ENCODE peak calls at places on chromosomes 3 and 15, in eight cellular contexts. One of them, this sample, is unnamed.

GRCh38 chr3:10437272-10437994 is 68.0 kb downstream of the ATP2B2 start:
- DNase-seq in GM06990: peak; percentile 59
- DNase-seq in fibroblast of mammary gland: peak; percentile 51
- DNase-seq in WERI-Rb-1: no peak
- DNase-seq in lower leg skin: no peak
- DNase-seq in heart right ventricle: no peak
- DNase-seq in bronchial epithelial cell: peak; percentile 91
- DNase-seq in CD14-positive monocyte: no peak
- DNase-seq in this sample: no peak

GRCh38 chr3:10558726-10559125 is 53.3 kb upstream of the ATP2B2 start:
- DNase-seq in CD14-positive monocyte: no peak
- DNase-seq in bronchial epithelial cell: no peak
- DNase-seq in WERI-Rb-1: peak; percentile 33
- DNase-seq in heart right ventricle: no peak
- DNase-seq in lower leg skin: no peak
- DNase-seq in fibroblast of mammary gland: no peak
- DNase-seq in GM06990: no peak
- DNase-seq in this sample: no peak

GRCh38 chr3:101533603-101533968 is 20.6 kb upstream of the SENP7 start:
- DNase-seq in GM06990: no peak
- DNase-seq in lower leg skin: no peak
- DNase-seq in bronchial epithelial cell: no peak
- DNase-seq in WERI-Rb-1: no peak
- DNase-seq in heart right ventricle: no peak
- DNase-seq in fibroblast of mammary gland: no peak
- DNase-seq in CD14-positive monocyte: no peak
- DNase-seq in this sample: no peak

GRCh38 chr3:104596551-104596950 is 770.2 kb upstream of the ALCAM start:
- DNase-seq in lower leg skin: no peak
- DNase-seq in heart right ventricle: no peak
- DNase-seq in GM06990: no peak
- DNase-seq in bronchial epithelial cell: peak; percentile 67
- DNase-seq in WERI-Rb-1: peak; percentile 15
- DNase-seq in CD14-positive monocyte: no peak
- DNase-seq in fibroblast of mammary gland: peak; percentile 58
- DNase-seq in this sample: peak; percentile 25

GRCh38 chr3:105982207-105982606 is 113.4 kb upstream of the CBLB start:
- DNase-seq in bronchial epithelial cell: no peak
- DNase-seq in heart right ventricle: no peak
- DNase-seq in GM06990: no peak
- DNase-seq in lower leg skin: no peak
- DNase-seq in fibroblast of mammary gland: no peak
- DNase-seq in WERI-Rb-1: no peak
- DNase-seq in CD14-positive monocyte: no peak
- DNase-seq in this sample: no peak

GRCh38 chr3:53243165-53243564 is 12.7 kb downstream of the TKT start:
- DNase-seq in WERI-Rb-1: no peak
- DNase-seq in lower leg skin: no peak
- DNase-seq in fibroblast of mammary gland: peak; percentile 76
- DNase-seq in CD14-positive monocyte: no peak
- DNase-seq in heart right ventricle: no peak
- DNase-seq in GM06990: no peak
- DNase-seq in bronchial epithelial cell: peak; percentile 39
- DNase-seq in this sample: no peak

GRCh38 chr3:194870394-194871110 is 184.9 kb downstream of the FAM43A start:
- DNase-seq in WERI-Rb-1: peak; percentile 54
- DNase-seq in GM06990: no peak
- DNase-seq in fibroblast of mammary gland: peak; percentile 95
- DNase-seq in heart right ventricle: no peak
- DNase-seq in CD14-positive monocyte: no peak
- DNase-seq in bronchial epithelial cell: peak; percentile 76
- DNase-seq in lower leg skin: no peak
- DNase-seq in this sample: peak; percentile 74

GRCh38 chr3:33377931-33378330 is 62.3 kb downstream of the UBP1 start:
- DNase-seq in lower leg skin: no peak
- DNase-seq in GM06990: no peak
- DNase-seq in heart right ventricle: no peak
- DNase-seq in bronchial epithelial cell: peak; percentile 66
- DNase-seq in fibroblast of mammary gland: peak; percentile 82
- DNase-seq in CD14-positive monocyte: no peak
- DNase-seq in WERI-Rb-1: no peak
- DNase-seq in this sample: no peak

GRCh38 chr3:139746481-139746880 is 68.7 kb upstream of the NMNAT3 start:
- DNase-seq in WERI-Rb-1: no peak
- DNase-seq in lower leg skin: no peak
- DNase-seq in heart right ventricle: no peak
- DNase-seq in GM06990: no peak
- DNase-seq in CD14-positive monocyte: no peak
- DNase-seq in bronchial epithelial cell: no peak
- DNase-seq in fibroblast of mammary gland: no peak
- DNase-seq in this sample: no peak

GRCh38 chr3:161689699-161690098 is 193.1 kb downstream of the OTOL1 start:
- DNase-seq in WERI-Rb-1: no peak
- DNase-seq in GM06990: no peak
- DNase-seq in bronchial epithelial cell: no peak
- DNase-seq in fibroblast of mammary gland: no peak
- DNase-seq in CD14-positive monocyte: no peak
- DNase-seq in lower leg skin: no peak
- DNase-seq in heart right ventricle: no peak
- DNase-seq in this sample: no peak

GRCh38 chr3:188635258-188636038 is 481.5 kb downstream of the LPP start:
- DNase-seq in WERI-Rb-1: no peak
- DNase-seq in CD14-positive monocyte: no peak
- DNase-seq in lower leg skin: no peak
- DNase-seq in GM06990: no peak
- DNase-seq in fibroblast of mammary gland: peak; percentile 23
- DNase-seq in heart right ventricle: no peak
- DNase-seq in bronchial epithelial cell: peak; percentile 55
- DNase-seq in this sample: no peak

GRCh38 chr3:106333911-106334618 is 465.3 kb upstream of the CBLB start:
- DNase-seq in fibroblast of mammary gland: peak; percentile 59
- DNase-seq in WERI-Rb-1: no peak
- DNase-seq in heart right ventricle: no peak
- DNase-seq in bronchial epithelial cell: peak; percentile 92
- DNase-seq in GM06990: no peak
- DNase-seq in CD14-positive monocyte: no peak
- DNase-seq in lower leg skin: no peak
- DNase-seq in this sample: no peak

GRCh38 chr3:128367726-128368125 is 99.0 kb downstream of the DNAJB8 start:
- DNase-seq in bronchial epithelial cell: no peak
- DNase-seq in GM06990: no peak
- DNase-seq in WERI-Rb-1: peak; percentile 16
- DNase-seq in fibroblast of mammary gland: no peak
- DNase-seq in lower leg skin: no peak
- DNase-seq in heart right ventricle: no peak
- DNase-seq in CD14-positive monocyte: no peak
- DNase-seq in this sample: no peak

GRCh38 chr3:128372281-128372680 is 94.4 kb downstream of the DNAJB8 start:
- DNase-seq in lower leg skin: no peak
- DNase-seq in bronchial epithelial cell: no peak
- DNase-seq in WERI-Rb-1: no peak
- DNase-seq in GM06990: no peak
- DNase-seq in CD14-positive monocyte: no peak
- DNase-seq in fibroblast of mammary gland: no peak
- DNase-seq in heart right ventricle: no peak
- DNase-seq in this sample: no peak

GRCh38 chr3:128369106-128369708 is 97.5 kb downstream of the DNAJB8 start:
- DNase-seq in WERI-Rb-1: no peak
- DNase-seq in heart right ventricle: no peak
- DNase-seq in fibroblast of mammary gland: no peak
- DNase-seq in lower leg skin: no peak
- DNase-seq in bronchial epithelial cell: no peak
- DNase-seq in GM06990: no peak
- DNase-seq in CD14-positive monocyte: no peak
- DNase-seq in this sample: no peak

GRCh38 chr3:128368626-128369025 is 98.1 kb downstream of the DNAJB8 start:
- DNase-seq in bronchial epithelial cell: no peak
- DNase-seq in fibroblast of mammary gland: no peak
- DNase-seq in lower leg skin: no peak
- DNase-seq in WERI-Rb-1: no peak
- DNase-seq in GM06990: no peak
- DNase-seq in CD14-positive monocyte: no peak
- DNase-seq in heart right ventricle: no peak
- DNase-seq in this sample: no peak

DNA sequence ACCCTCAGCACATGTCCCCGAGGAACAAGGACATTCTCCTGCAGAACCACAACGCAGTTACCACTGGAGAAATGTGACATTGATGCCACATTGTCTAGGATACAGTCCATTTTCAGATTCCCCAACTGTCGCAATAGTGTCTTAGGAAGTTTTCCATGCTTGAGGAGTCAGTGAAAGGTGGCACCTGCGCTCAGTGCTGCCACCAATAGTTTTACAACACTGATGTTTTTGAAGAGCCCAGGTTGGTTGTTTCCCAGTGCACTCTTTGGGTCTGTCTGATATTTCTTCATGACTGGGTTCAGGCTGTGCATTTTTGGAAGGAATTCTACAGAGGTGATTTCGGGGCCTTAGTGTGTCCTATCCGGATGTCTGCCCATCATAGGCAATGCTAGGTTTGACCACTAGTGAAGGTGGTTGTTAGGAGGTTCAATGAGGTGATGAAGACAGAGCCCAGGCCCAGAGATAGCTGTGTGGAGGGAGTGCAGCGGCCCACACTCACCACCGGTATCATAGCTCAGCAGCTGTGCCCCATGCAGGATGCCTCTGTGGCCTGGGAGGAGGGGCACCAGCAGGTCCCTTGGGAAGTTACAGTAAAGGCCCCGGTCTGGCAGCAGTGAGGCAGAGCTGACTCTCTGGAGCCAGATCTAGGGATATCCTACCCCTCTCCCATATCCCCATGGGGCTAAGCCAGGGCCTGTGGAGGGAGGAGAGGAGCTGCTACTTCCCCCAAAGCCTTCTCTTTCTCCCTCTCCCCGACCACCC is 96.6 kb downstream of the DNAJB8 start:
- DNase-seq in lower leg skin: no peak
- DNase-seq in WERI-Rb-1: no peak
- DNase-seq in heart right ventricle: no peak
- DNase-seq in fibroblast of mammary gland: no peak
- DNase-seq in CD14-positive monocyte: no peak
- DNase-seq in bronchial epithelial cell: no peak
- DNase-seq in GM06990: no peak
- DNase-seq in this sample: no peak
- TF ChIP-seq CTCF in lower leg skin: no peak
- TF ChIP-seq CTCF in WERI-Rb-1: peak; percentile 24
- TF ChIP-seq CTCF in heart right ventricle: no peak
- TF ChIP-seq CTCF in fibroblast of mammary gland: no peak
- TF ChIP-seq CTCF in CD14-positive monocyte: no peak
- TF ChIP-seq CTCF in bronchial epithelial cell: no peak
- TF ChIP-seq CTCF in GM06990: no peak
- TF ChIP-seq CTCF in this sample: no peak

GRCh38 chr3:49454457-49454856 is 15.6 kb upstream of the DAG1 start:
- DNase-seq in fibroblast of mammary gland: no peak
- DNase-seq in GM06990: no peak
- DNase-seq in heart right ventricle: no peak
- DNase-seq in bronchial epithelial cell: peak; percentile 37
- DNase-seq in CD14-positive monocyte: no peak
- DNase-seq in WERI-Rb-1: peak; percentile 74
- DNase-seq in lower leg skin: no peak
- DNase-seq in this sample: no peak
- TF ChIP-seq CTCF in fibroblast of mammary gland: no peak
- TF ChIP-seq CTCF in GM06990: peak; percentile 53
- TF ChIP-seq CTCF in heart right ventricle: peak; percentile 55
- TF ChIP-seq CTCF in bronchial epithelial cell: peak; percentile 33
- TF ChIP-seq CTCF in CD14-positive monocyte: no peak
- TF ChIP-seq CTCF in WERI-Rb-1: peak; percentile 74
- TF ChIP-seq CTCF in lower leg skin: no peak
- TF ChIP-seq CTCF in this sample: no peak

GRCh38 chr3:150179330-150179729 is 208.6 kb upstream of the PFN2 start:
- DNase-seq in fibroblast of mammary gland: no peak
- DNase-seq in heart right ventricle: no peak
- DNase-seq in CD14-positive monocyte: no peak
- DNase-seq in WERI-Rb-1: no peak
- DNase-seq in lower leg skin: no peak
- DNase-seq in bronchial epithelial cell: no peak
- DNase-seq in GM06990: no peak
- DNase-seq in this sample: no peak

GRCh38 chr3:150183619-150184425 is 213.1 kb upstream of the PFN2 start:
- DNase-seq in lower leg skin: peak; percentile 39
- DNase-seq in GM06990: peak; percentile 47
- DNase-seq in bronchial epithelial cell: peak; percentile 70
- DNase-seq in CD14-positive monocyte: no peak
- DNase-seq in fibroblast of mammary gland: peak; percentile 84
- DNase-seq in heart right ventricle: peak; percentile 54
- DNase-seq in WERI-Rb-1: peak; percentile 95
- DNase-seq in this sample: peak; percentile 59

GRCh38 chr3:150180349-150180748 is 209.7 kb upstream of the PFN2 start:
- DNase-seq in GM06990: no peak
- DNase-seq in heart right ventricle: no peak
- DNase-seq in lower leg skin: no peak
- DNase-seq in fibroblast of mammary gland: peak; percentile 85
- DNase-seq in bronchial epithelial cell: no peak
- DNase-seq in CD14-positive monocyte: no peak
- DNase-seq in WERI-Rb-1: no peak
- DNase-seq in this sample: no peak

DNA sequence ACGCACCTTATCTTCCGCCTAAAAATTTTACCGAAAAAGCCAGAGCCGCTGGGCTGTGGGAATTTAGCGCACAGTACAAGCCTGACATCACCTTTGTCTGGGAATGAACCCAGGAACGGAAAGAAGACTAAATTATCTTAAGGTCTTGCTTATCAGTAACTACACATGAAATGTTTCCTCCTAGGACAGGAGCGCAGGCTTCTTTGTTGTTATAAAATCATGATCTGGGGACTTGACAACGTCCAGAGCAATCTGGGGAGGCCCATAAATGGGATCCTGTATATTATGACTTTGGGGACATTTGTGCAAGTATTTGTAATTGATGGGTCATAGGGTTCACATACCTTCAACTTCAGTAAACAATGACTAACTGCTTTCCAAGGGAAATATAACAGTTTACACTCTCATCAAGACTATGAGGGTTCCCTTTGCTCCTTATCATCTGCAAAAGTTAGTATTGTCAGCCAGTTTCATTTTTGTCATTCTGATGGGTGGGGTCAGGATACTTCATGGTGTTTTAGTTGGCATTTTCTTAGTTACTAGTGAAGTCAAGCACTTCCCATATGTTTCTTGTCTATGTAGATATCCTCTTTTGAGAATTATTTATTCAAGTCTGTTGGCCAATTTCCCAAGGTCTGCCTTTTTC is 213.9 kb upstream of the PFN2 start:
- DNase-seq in WERI-Rb-1: no peak
- DNase-seq in GM06990: no peak
- DNase-seq in bronchial epithelial cell: peak; percentile 65
- DNase-seq in lower leg skin: no peak
- DNase-seq in CD14-positive monocyte: no peak
- DNase-seq in heart right ventricle: no peak
- DNase-seq in fibroblast of mammary gland: no peak
- DNase-seq in this sample: peak; percentile 14
- TF ChIP-seq CTCF in WERI-Rb-1: no peak
- TF ChIP-seq CTCF in GM06990: no peak
- TF ChIP-seq CTCF in bronchial epithelial cell: no peak
- TF ChIP-seq CTCF in lower leg skin: no peak
- TF ChIP-seq CTCF in CD14-positive monocyte: peak; percentile 18
- TF ChIP-seq CTCF in heart right ventricle: no peak
- TF ChIP-seq CTCF in fibroblast of mammary gland: no peak
- TF ChIP-seq CTCF in this sample: peak; percentile 31

DNA sequence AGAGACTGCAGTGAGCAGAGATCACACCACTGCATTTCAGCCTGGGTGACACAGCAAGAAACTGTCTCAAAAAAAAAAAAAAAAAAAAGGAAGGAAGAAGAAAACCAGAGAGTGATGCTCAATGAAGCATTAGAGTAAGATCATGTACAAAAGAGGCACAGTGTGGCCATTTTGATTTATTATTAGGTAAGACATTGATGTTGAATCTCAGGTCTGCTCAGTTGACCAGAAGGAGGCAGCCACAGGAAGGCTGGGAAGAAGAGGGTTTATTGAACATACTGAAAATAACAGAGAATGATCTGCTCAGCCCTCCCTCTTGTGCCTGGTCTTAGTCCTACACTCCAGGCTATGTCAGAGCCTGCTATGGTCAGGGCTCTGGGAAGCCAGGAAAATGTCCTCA is 15.6 kb downstream of the LRRK1 start:
- DNase-seq in bronchial epithelial cell: no peak
- DNase-seq in heart right ventricle: no peak
- DNase-seq in GM06990: no peak
- DNase-seq in lower leg skin: no peak
- DNase-seq in WERI-Rb-1: no peak
- DNase-seq in fibroblast of mammary gland: peak; percentile 17
- DNase-seq in CD14-positive monocyte: no peak
- DNase-seq in this sample: no peak
- TF ChIP-seq CTCF in bronchial epithelial cell: no peak
- TF ChIP-seq CTCF in heart right ventricle: no peak
- TF ChIP-seq CTCF in GM06990: peak; percentile 28
- TF ChIP-seq CTCF in lower leg skin: no peak
- TF ChIP-seq CTCF in WERI-Rb-1: no peak
- TF ChIP-seq CTCF in fibroblast of mammary gland: peak; percentile 5
- TF ChIP-seq CTCF in CD14-positive monocyte: peak; percentile 19
- TF ChIP-seq CTCF in this sample: no peak

This sample was measured in RWPE1.